ENCODE peak calls at places on chromosomes 5 and 9, in five cellular contexts. One of them, this sample, is unnamed.
A peak's percentile ranks its signal among the peaks of the same experiment; 100 is the strongest.

GRCh38 chr9:129697956-129698757 is 32.7 kb downstream of the PRRX2 start:
- DNase-seq in HepG2: no peak
- DNase-seq in colonic mucosa: peak; percentile 37
- DNase-seq in epithelial cell of esophagus: peak; percentile 7
- DNase-seq in cardiac muscle cell: no peak
- DNase-seq in this sample: no peak

GRCh38 chr5:100496296-100496695 is 38.9 kb upstream of the FAM174A start:
- DNase-seq in cardiac muscle cell: no peak
- DNase-seq in colonic mucosa: no peak
- DNase-seq in HepG2: no peak
- DNase-seq in epithelial cell of esophagus: peak; percentile 6
- DNase-seq in this sample: no peak

GRCh38 chr5:107873877-107874276 is 203.1 kb upstream of the EFNA5 start:
- DNase-seq in epithelial cell of esophagus: no peak
- DNase-seq in cardiac muscle cell: no peak
- DNase-seq in HepG2: no peak
- DNase-seq in colonic mucosa: no peak
- DNase-seq in this sample: no peak

GRCh38 chr5:35363387-35363965 is 133.2 kb upstream of the PRLR start:
- DNase-seq in HepG2: no peak
- DNase-seq in colonic mucosa: no peak
- DNase-seq in cardiac muscle cell: no peak
- DNase-seq in epithelial cell of esophagus: no peak
- DNase-seq in this sample: no peak

GRCh38 chr9:134553061-134553891 is 88.3 kb upstream of the COL5A1 start:
- DNase-seq in cardiac muscle cell: no peak
- DNase-seq in colonic mucosa: no peak
- DNase-seq in HepG2: no peak
- DNase-seq in epithelial cell of esophagus: no peak
- DNase-seq in this sample: no peak

GRCh38 chr9:2907401-2907800 is 63.5 kb upstream of the PUM3 start:
- DNase-seq in epithelial cell of esophagus: no peak
- DNase-seq in HepG2: no peak
- DNase-seq in cardiac muscle cell: no peak
- DNase-seq in colonic mucosa: no peak
- DNase-seq in this sample: no peak

GRCh38 chr5:16713386-16713928 is 96.7 kb upstream of the RETREG1 start:
- DNase-seq in cardiac muscle cell: peak; percentile 43
- DNase-seq in epithelial cell of esophagus: no peak
- DNase-seq in colonic mucosa: no peak
- DNase-seq in HepG2: no peak
- DNase-seq in this sample: peak; percentile 58

GRCh38 chr5:72226950-72227349 is 93.1 kb downstream of the MRPS27 start:
- DNase-seq in epithelial cell of esophagus: no peak
- DNase-seq in HepG2: no peak
- DNase-seq in colonic mucosa: no peak
- DNase-seq in cardiac muscle cell: peak; percentile 64
- DNase-seq in this sample: no peak

GRCh38 chr9:106859957-106860715 is 2.8 kb upstream of the ZNF462 start:
- DNase-seq in colonic mucosa: peak; percentile 70
- DNase-seq in HepG2: no peak
- DNase-seq in epithelial cell of esophagus: peak; percentile 83
- DNase-seq in cardiac muscle cell: peak; percentile 57
- DNase-seq in this sample: peak; percentile 73

GRCh38 chr5:55601209-55601618 is 66.5 kb upstream of the PLPP1 start:
- DNase-seq in colonic mucosa: peak; percentile 89
- DNase-seq in cardiac muscle cell: peak; percentile 32
- DNase-seq in HepG2: peak; percentile 93
- DNase-seq in epithelial cell of esophagus: peak; percentile 65
- DNase-seq in this sample: no peak

GRCh38 chr9:125428060-125428481 is 166.4 kb downstream of the GAPVD1 start:
- DNase-seq in HepG2: no peak
- DNase-seq in epithelial cell of esophagus: peak; percentile 27
- DNase-seq in colonic mucosa: no peak
- DNase-seq in cardiac muscle cell: peak; percentile 37
- DNase-seq in this sample: no peak

GRCh38 chr9:69785757-69786156 is 25.9 kb upstream of the PTAR1 start:
- DNase-seq in HepG2: no peak
- DNase-seq in epithelial cell of esophagus: peak; percentile 36
- DNase-seq in cardiac muscle cell: peak; percentile 44
- DNase-seq in colonic mucosa: no peak
- DNase-seq in this sample: no peak

GRCh38 chr5:140148508-140148907 is 22.8 kb downstream of the IGIP start:
- DNase-seq in HepG2: peak; percentile 39
- DNase-seq in colonic mucosa: no peak
- DNase-seq in cardiac muscle cell: peak; percentile 51
- DNase-seq in epithelial cell of esophagus: no peak
- DNase-seq in this sample: peak; percentile 36

GRCh38 chr9:13728917-13729811 is 449.7 kb upstream of the MPDZ start:
- DNase-seq in colonic mucosa: no peak
- DNase-seq in HepG2: no peak
- DNase-seq in epithelial cell of esophagus: peak; percentile 87
- DNase-seq in cardiac muscle cell: no peak
- DNase-seq in this sample: no peak

GRCh38 chr9:93813687-93814560 is 141.2 kb downstream of the BARX1 start:
- DNase-seq in colonic mucosa: peak; percentile 42
- DNase-seq in epithelial cell of esophagus: no peak
- DNase-seq in HepG2: no peak
- DNase-seq in cardiac muscle cell: no peak
- DNase-seq in this sample: no peak

GRCh38 chr5:114561415-114561814 is 199.5 kb downstream of the KCNN2 start:
- DNase-seq in epithelial cell of esophagus: no peak
- DNase-seq in colonic mucosa: no peak
- DNase-seq in cardiac muscle cell: peak; percentile 34
- DNase-seq in HepG2: no peak
- DNase-seq in this sample: no peak

GRCh38 chr5:18745591-18745987 is 1111.3 kb downstream of the TAF11L14 start:
- DNase-seq in HepG2: peak; percentile 0
- DNase-seq in colonic mucosa: no peak
- DNase-seq in cardiac muscle cell: no peak
- DNase-seq in epithelial cell of esophagus: no peak
- DNase-seq in this sample: no peak

GRCh38 chr5:7464182-7464581 is 68.2 kb downstream of the ADCY2 start:
- DNase-seq in colonic mucosa: no peak
- DNase-seq in HepG2: no peak
- DNase-seq in cardiac muscle cell: no peak
- DNase-seq in epithelial cell of esophagus: no peak
- DNase-seq in this sample: no peak
- TF ChIP-seq CTCF in colonic mucosa: no peak
- TF ChIP-seq CTCF in HepG2: peak; percentile 42
- TF ChIP-seq CTCF in cardiac muscle cell: no peak
- TF ChIP-seq CTCF in epithelial cell of esophagus: no peak
- TF ChIP-seq CTCF in this sample: no peak

GRCh38 chr9:92808726-92809451 is 44.3 kb upstream of the BICD2 start:
- DNase-seq in cardiac muscle cell: peak; percentile 86
- DNase-seq in epithelial cell of esophagus: peak; percentile 79
- DNase-seq in colonic mucosa: peak; percentile 42
- DNase-seq in HepG2: peak; percentile 17
- DNase-seq in this sample: peak; percentile 89

GRCh38 chr9:92807031-92807756 is 42.6 kb upstream of the BICD2 start:
- DNase-seq in epithelial cell of esophagus: no peak
- DNase-seq in HepG2: no peak
- DNase-seq in cardiac muscle cell: no peak
- DNase-seq in colonic mucosa: no peak
- DNase-seq in this sample: no peak

GRCh38 chr9:92807757-92808725 is 43.4 kb upstream of the BICD2 start:
- DNase-seq in cardiac muscle cell: peak; percentile 1
- DNase-seq in HepG2: no peak
- DNase-seq in epithelial cell of esophagus: no peak
- DNase-seq in colonic mucosa: no peak
- DNase-seq in this sample: peak; percentile 38

GRCh38 chr9:92804727-92805126 is 40.1 kb upstream of the BICD2 start:
- DNase-seq in epithelial cell of esophagus: no peak
- DNase-seq in cardiac muscle cell: no peak
- DNase-seq in colonic mucosa: no peak
- DNase-seq in HepG2: no peak
- DNase-seq in this sample: no peak
- TF ChIP-seq CTCF in epithelial cell of esophagus: no peak
- TF ChIP-seq CTCF in cardiac muscle cell: no peak
- TF ChIP-seq CTCF in colonic mucosa: no peak
- TF ChIP-seq CTCF in HepG2: no peak
- TF ChIP-seq CTCF in this sample: no peak

DNA sequence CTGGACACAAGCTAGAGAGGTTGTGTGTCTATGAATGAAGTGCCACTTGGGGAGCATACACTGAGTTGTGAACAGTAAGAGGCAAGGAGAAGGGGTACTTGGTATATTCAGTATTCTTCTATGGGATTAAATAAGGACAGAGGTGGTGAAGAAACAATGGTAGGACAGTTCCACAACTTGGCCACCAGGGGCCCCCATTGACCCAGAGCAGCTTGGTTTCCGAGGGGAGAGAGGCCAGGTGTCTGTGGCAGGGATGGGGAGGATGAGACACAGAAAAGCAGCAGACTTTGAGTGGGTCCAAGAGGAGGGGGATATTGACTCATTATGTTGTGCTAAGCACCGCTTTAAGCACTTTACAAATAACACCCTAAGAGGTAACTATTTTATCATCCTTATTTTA is 220.6 kb downstream of the MELK start:
- DNase-seq in colonic mucosa: no peak
- DNase-seq in cardiac muscle cell: no peak
- DNase-seq in epithelial cell of esophagus: no peak
- DNase-seq in HepG2: no peak
- DNase-seq in this sample: peak; percentile 23
- TF ChIP-seq CTCF in colonic mucosa: no peak
- TF ChIP-seq CTCF in cardiac muscle cell: peak; percentile 24
- TF ChIP-seq CTCF in epithelial cell of esophagus: peak; percentile 19
- TF ChIP-seq CTCF in HepG2: peak; percentile 16
- TF ChIP-seq CTCF in this sample: peak; percentile 44

GRCh38 chr9:92685022-92685421 is 15.1 kb upstream of the IPPK start:
- DNase-seq in HepG2: no peak
- DNase-seq in cardiac muscle cell: no peak
- DNase-seq in epithelial cell of esophagus: no peak
- DNase-seq in colonic mucosa: no peak
- DNase-seq in this sample: no peak

GRCh38 chr9:92682269-92682668 is 12.3 kb upstream of the IPPK start:
- DNase-seq in cardiac muscle cell: no peak
- DNase-seq in HepG2: no peak
- DNase-seq in epithelial cell of esophagus: no peak
- DNase-seq in colonic mucosa: no peak
- DNase-seq in this sample: no peak

GRCh38 chr9:92686954-92687353 is 17.0 kb upstream of the IPPK start:
- DNase-seq in cardiac muscle cell: no peak
- DNase-seq in colonic mucosa: no peak
- DNase-seq in HepG2: peak; percentile 45
- DNase-seq in epithelial cell of esophagus: peak; percentile 21
- DNase-seq in this sample: no peak
- TF ChIP-seq CTCF in cardiac muscle cell: peak; percentile 17
- TF ChIP-seq CTCF in colonic mucosa: no peak
- TF ChIP-seq CTCF in HepG2: peak; percentile 43
- TF ChIP-seq CTCF in epithelial cell of esophagus: no peak
- TF ChIP-seq CTCF in this sample: no peak

GRCh38 chr9:5265939-5266338 is 34.7 kb downstream of the INSL4 start:
- DNase-seq in colonic mucosa: no peak
- DNase-seq in epithelial cell of esophagus: no peak
- DNase-seq in HepG2: no peak
- DNase-seq in cardiac muscle cell: no peak
- DNase-seq in this sample: no peak
- TF ChIP-seq CTCF in colonic mucosa: no peak
- TF ChIP-seq CTCF in epithelial cell of esophagus: no peak
- TF ChIP-seq CTCF in HepG2: no peak
- TF ChIP-seq CTCF in cardiac muscle cell: no peak
- TF ChIP-seq CTCF in this sample: no peak

GRCh38 chr9:89978185-89978584 is 373.4 kb downstream of the GADD45G start:
- DNase-seq in cardiac muscle cell: peak; percentile 30
- DNase-seq in epithelial cell of esophagus: peak; percentile 34
- DNase-seq in HepG2: no peak
- DNase-seq in colonic mucosa: no peak
- DNase-seq in this sample: no peak
- TF ChIP-seq CTCF in cardiac muscle cell: peak; percentile 36
- TF ChIP-seq CTCF in epithelial cell of esophagus: peak; percentile 59
- TF ChIP-seq CTCF in HepG2: peak; percentile 39
- TF ChIP-seq CTCF in colonic mucosa: peak; percentile 40
- TF ChIP-seq CTCF in this sample: peak; percentile 30